ENCODE peak calls at places on chromosomes 5 and 9, in seven cellular contexts. H is fibroblast of the aortic adventitia; V is CD4-positive, alpha-beta T cell; M is fibroblast of mammary gland; J is mammary epithelial cell; A is lower lobe of right lung; B is endothelial cell. F is an unnamed sample.

GRCh38 chr5:19235101-19235584 is 752.9 kb downstream of the CDH18 start:
- DNase-seq in H (no peak), V (no peak), M (no peak), J (peak), A (no peak), B (no peak), F (no peak)

GRCh38 chr9:37984672-37985611 is 81.0 kb upstream of the SLC25A51 start:
- DNase-seq in H (peak), V (no peak), M (peak), J (no peak), A (no peak), B (no peak), F (no peak)

GRCh38 chr5:139287890-139288635 is 5.5 kb upstream of the MATR3 start:
- DNase-seq in H (no peak), V (no peak), M (peak), J (no peak), A (no peak), B (no peak), F (no peak)

GRCh38 chr5:97041239-97041638 is 101.2 kb downstream of the LIX1 start:
- DNase-seq in H (peak), V (no peak), M (no peak), J (no peak), A (no peak), B (no peak), F (no peak)

GRCh38 chr5:177241768-177242167 is 61.8 kb downstream of the RAB24 start:
- DNase-seq in H (no peak), V (no peak), M (no peak), J (no peak), A (no peak), B (no peak), F (no peak)

GRCh38 chr9:123620258-123620657 is 264.3 kb downstream of the CRB2 start:
- DNase-seq in H (no peak), V (no peak), M (no peak), J (no peak), A (no peak), B (no peak), F (no peak)

GRCh38 chr5:55154893-55155292 is 5.1 kb upstream of the GPX8 start:
- DNase-seq in H (peak), V (no peak), M (peak), J (peak), A (no peak), B (no peak), F (no peak)

GRCh38 chr5:141692533-141692888 is 10.5 kb upstream of the ARAP3 start:
- DNase-seq in H (no peak), V (no peak), M (no peak), J (no peak), A (no peak), B (no peak), F (no peak)

GRCh38 chr5:149887622-149888183 is 56.9 kb downstream of the PDE6A start:
- DNase-seq in H (peak), V (no peak), M (peak), J (peak), A (no peak), B (no peak), F (no peak)

GRCh38 chr5:33205070-33205469 is 235.7 kb upstream of the TARS1 start:
- DNase-seq in H (no peak), V (no peak), M (no peak), J (no peak), A (no peak), B (no peak), F (no peak)

GRCh38 chr9:110179734-110180133 is 28.2 kb downstream of the C9orf152 start:
- DNase-seq in H (peak), V (no peak), M (peak), J (peak), A (no peak), B (no peak), F (no peak)

GRCh38 chr9:114894801-114895433 is 35.5 kb downstream of the TNFSF8 start:
- DNase-seq in H (peak), V (no peak), M (peak), J (peak), A (no peak), B (peak), F (no peak)

GRCh38 chr5:65871182-65871581 is 55.2 kb upstream of the ERBIN start:
- DNase-seq in H (peak), V (no peak), M (peak), J (peak), A (no peak), B (no peak), F (no peak)

GRCh38 chr9:84137968-84138367 is 157.4 kb downstream of the RMI1 start:
- DNase-seq in H (no peak), V (no peak), M (peak), J (peak), A (no peak), B (no peak), F (no peak)

GRCh38 chr9:70257991-70258691 is 637 bp upstream of the SMC5 start:
- DNase-seq in H (peak), V (no peak), M (peak), J (peak), A (peak), B (peak), F (peak)

GRCh38 chr5:32538031-32538547 is 47.3 kb upstream of the SUB1 start:
- DNase-seq in H (peak), V (peak), M (no peak), J (no peak), A (no peak), B (no peak), F (no peak)

GRCh38 chr5:162096448-162096847 is 28.9 kb downstream of the GABRG2 start:
- DNase-seq in H (no peak), V (no peak), M (no peak), J (no peak), A (no peak), B (no peak), F (no peak)

GRCh38 chr9:75229605-75230332 is 141.5 kb downstream of the OSTF1 start:
- DNase-seq in H (peak), V (no peak), M (peak), J (peak), A (peak), B (no peak), F (no peak)

GRCh38 chr9:76403352-76403751 is 9.1 kb upstream of the RFK start:
- DNase-seq in H (peak), V (no peak), M (peak), J (peak), A (no peak), B (no peak), F (no peak)

GRCh38 chr5:10832987-10833386 is 72.0 kb upstream of the DAP start:
- DNase-seq in H (peak), V (no peak), M (no peak), J (no peak), A (no peak), B (no peak), F (no peak)

GRCh38 chr5:39518516-39518915 is 93.7 kb upstream of the DAB2 start:
- DNase-seq in H (peak), V (no peak), M (peak), J (no peak), A (no peak), B (no peak), F (no peak)

GRCh38 chr9:89422151-89422918 is 75.6 kb downstream of the SEMA4D start:
- DNase-seq in H (no peak), V (no peak), M (peak), J (peak), A (peak), B (no peak), F (no peak)

GRCh38 chr5:178248750-178249149 is 16.1 kb upstream of the PHYKPL start:
- DNase-seq in H (no peak), V (no peak), M (no peak), J (no peak), A (no peak), B (no peak), F (no peak)

GRCh38 chr5:109192543-109193281 is 217.1 kb downstream of the PJA2 start:
- DNase-seq in H (no peak), V (no peak), M (no peak), J (no peak), A (no peak), B (no peak), F (no peak)

GRCh38 chr9:135167839-135168378 is 80.4 kb downstream of the OLFM1 start:
- DNase-seq in H (no peak), V (no peak), M (no peak), J (no peak), A (no peak), B (no peak), F (no peak)

GRCh38 chr9:14992516-14992915 is 82.3 kb upstream of the FREM1 start:
- DNase-seq in H (peak), V (no peak), M (peak), J (no peak), A (no peak), B (no peak), F (no peak)

GRCh38 chr9:126758916-126759576 is 45.8 kb upstream of the ZBTB43 start:
- DNase-seq in H (peak), V (no peak), M (no peak), J (no peak), A (no peak), B (no peak), F (no peak)

GRCh38 chr5:154311362-154311761 is 120.8 kb downstream of the GALNT10 start:
- DNase-seq in H (no peak), V (no peak), M (no peak), J (no peak), A (peak), B (no peak), F (no peak)

DNA sequence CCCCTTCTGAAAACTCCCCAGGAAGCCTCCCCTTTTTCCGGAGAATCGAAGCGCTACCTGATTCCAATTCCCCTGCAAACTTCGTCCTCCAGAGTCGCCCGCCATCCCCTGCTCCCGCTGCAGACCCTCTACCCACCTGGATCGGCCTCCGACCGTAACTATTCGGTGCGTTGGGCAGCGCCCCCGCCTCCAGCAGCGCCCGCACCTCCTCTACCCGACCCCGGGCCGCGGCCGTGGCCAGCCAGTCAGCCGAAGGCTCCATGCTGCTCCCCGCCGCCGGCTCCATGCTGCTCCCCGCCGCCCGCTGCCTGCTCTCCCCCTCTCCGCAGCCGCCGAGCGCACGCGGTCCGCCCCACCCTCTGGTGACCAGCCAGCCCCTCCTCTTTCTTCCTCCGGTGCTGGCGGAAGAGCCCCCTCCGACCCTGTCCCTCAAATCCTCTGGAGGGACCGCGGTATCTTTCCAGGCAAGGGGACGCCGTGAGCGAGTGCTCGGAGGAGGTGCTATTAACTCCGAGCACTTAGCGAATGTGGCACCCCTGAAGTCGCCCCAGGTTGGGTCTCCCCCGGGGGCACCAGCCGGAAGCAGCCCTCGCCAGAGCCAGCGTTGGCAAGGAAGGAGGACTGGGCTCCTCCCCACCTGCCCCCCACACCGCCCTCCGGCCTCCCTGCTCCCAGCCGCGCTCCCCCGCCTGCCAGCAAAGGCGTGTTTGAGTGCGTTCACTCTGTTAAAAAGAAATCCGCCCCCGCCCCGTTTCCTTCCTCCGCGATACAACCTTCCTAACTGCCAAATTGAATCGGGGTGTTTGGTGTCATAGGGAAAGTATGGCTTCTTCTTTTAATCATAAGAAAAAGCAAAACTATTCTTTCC is 19.4 kb downstream of the CDKN2A start:
- DNase-seq in H (no peak), V (no peak), M (peak), J (no peak), A (no peak), B (peak), F (peak)
- TF ChIP-seq CTCF in H (no peak), V (no peak), M (no peak), J (no peak), A (no peak), B (no peak), F (no peak)

DNA sequence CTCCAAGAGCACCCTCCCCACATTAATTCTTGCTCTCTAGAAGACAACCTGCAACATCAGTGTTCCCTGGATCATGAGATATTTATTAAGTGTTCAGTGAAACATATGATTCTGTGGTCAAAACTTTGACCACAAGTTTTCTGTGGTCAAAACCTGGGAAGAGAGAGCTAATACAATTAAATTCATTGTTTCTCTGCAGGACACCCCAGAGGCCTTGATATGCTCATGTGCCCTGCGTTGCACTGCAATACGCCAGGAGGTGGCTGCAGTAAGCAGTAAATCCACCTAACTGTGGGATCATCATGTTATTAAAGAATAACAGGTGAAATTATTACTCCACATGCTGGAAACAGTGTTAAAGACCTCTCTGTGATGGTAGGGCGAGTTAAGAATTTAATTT is 109.3 kb upstream of the SPDL1 start:
- DNase-seq in H (no peak), V (no peak), M (no peak), J (peak), A (no peak), B (no peak), F (no peak)
- TF ChIP-seq CTCF in H (no peak), V (no peak), M (no peak), J (no peak), A (no peak), B (no peak), F (no peak)

DNA sequence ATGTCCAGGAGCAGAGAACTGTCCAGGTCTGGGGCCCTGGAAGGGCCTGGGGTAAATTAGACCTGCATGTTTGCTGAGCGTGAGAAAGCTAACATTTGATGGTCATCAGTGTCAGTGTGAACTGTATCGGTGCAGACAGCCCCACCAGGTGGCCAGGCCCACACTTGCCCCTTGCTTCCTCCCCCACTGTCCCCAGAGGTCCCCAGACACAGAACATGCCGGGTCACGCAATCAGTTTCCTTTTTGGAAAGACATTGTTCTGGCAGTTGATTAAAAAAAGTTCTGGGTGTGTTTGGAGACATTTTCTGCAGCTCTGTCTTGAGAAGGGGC is 1.5 kb downstream of the NKD2 start:
- DNase-seq in H (no peak), V (no peak), M (no peak), J (no peak), A (peak), B (no peak), F (no peak)
- TF ChIP-seq CTCF in H (peak), V (no peak), M (no peak), J (no peak), A (no peak), B (no peak), F (no peak)

DNA sequence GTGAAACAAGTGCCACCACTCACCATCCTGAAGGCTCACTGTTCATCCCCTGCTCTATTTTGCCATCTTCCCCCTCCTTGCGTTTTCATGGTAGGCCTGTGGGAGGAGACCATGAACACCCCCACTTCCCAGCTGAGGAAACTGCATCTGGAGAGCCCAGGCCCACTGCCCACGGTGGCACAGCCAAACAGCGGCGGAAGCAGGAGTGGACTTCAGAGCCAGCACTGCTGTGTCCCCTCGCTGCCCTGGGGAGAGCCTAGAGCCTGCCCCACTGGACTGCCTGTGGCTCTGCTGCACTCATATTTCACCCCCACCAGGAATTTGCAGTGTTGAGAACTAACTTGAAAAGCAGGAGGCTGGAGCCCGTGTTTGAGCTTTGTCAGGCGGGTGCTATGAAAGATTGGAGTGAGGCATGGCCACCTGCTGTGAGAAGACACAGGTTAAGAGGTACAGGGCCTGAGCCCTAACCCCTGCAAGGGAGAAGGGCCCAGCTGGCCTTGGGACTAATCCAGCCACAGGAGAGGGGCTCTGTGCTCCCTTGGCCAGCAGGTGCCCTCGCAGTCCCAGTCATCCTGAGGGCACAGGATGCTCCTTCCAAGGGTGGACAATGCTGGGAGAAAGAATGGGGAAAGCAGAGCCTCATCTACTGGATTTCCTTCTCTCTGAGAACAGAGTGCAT is 79.0 kb downstream of the MACROH2A1 start:
- DNase-seq in H (no peak), V (no peak), M (no peak), J (no peak), A (no peak), B (peak), F (no peak)
- TF ChIP-seq CTCF in H (no peak), V (no peak), M (peak), J (no peak), A (no peak), B (no peak), F (no peak)

GRCh38 chr5:78968781-78969180 is 16.3 kb downstream of the ARSB start:
- DNase-seq in H (no peak), V (no peak), M (no peak), J (no peak), A (no peak), B (no peak), F (no peak)

GRCh38 chr5:78959767-78960166 is 25.3 kb downstream of the ARSB start:
- DNase-seq in H (no peak), V (no peak), M (no peak), J (no peak), A (no peak), B (no peak), F (no peak)

GRCh38 chr5:78961743-78962142 is 23.4 kb downstream of the ARSB start:
- DNase-seq in H (peak), V (no peak), M (peak), J (peak), A (no peak), B (no peak), F (no peak)

DNA sequence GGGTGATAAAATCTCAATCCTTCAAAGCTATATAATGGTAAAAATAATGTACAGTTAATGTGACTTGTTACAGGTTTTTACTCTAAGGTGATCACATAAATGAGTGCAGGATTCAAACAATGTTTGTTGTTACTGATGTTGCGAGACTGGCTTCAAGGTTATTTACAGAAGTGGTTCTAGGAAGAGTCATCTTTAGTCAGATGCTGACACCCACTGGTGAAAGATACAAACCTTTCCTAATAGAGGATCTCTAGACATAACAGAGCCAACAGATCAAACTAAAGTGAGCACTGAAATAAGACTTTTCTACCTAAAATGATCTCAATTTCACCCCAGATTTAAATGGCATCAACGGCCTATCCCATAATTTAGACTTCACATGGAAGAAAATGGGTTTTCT is 20.2 kb downstream of the ARSB start:
- DNase-seq in H (peak), V (no peak), M (peak), J (peak), A (no peak), B (no peak), F (no peak)
- TF ChIP-seq CTCF in H (peak), V (no peak), M (peak), J (peak), A (peak), B (no peak), F (peak)

GRCh38 chr9:136820947-136821332 is 13.2 kb downstream of the RABL6 start:
- DNase-seq in H (peak), V (no peak), M (peak), J (no peak), A (no peak), B (no peak), F (no peak)
- TF ChIP-seq CTCF in H (no peak), V (no peak), M (no peak), J (no peak), A (no peak), B (no peak), F (no peak)

GRCh38 chr5:166961028-166961427 is 1330.4 kb upstream of the WWC1 start:
- DNase-seq in H (no peak), V (no peak), M (peak), J (no peak), A (no peak), B (no peak), F (no peak)
- TF ChIP-seq CTCF in H (no peak), V (no peak), M (peak), J (peak), A (no peak), B (peak), F (peak)

DNA sequence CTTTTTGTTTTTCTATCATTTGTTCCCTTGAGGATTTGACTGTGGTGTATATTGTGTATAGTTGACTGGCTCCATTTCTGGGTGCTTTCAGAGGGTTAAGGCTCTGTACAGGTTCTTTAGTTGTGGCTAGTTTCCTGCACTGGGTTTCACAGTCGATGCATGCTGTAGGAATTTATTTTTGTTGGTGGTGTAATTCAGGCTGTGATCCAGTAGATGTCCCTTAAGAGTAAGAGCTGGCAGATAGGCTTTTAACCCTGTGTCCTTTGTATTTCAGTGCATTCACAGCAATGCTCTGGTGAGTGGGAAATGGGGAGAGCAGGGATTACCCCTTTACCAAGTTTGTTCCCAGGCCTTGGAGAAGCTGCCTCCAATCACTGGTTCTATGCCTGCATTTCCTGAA is 112.9 kb downstream of the SPATA31D1 start:
- DNase-seq in H (no peak), V (no peak), M (peak), J (no peak), A (no peak), B (no peak), F (no peak)
- TF ChIP-seq CTCF in H (no peak), V (no peak), M (peak), J (peak), A (no peak), B (no peak), F (no peak)